ENCODE peak calls at places on chromosomes 4 and X, in four cellular contexts. G, C, K and F are unnamed samples.

GRCh38 chr4:152729466-152729865 is 49.7 kb upstream of the TMEM154 start:
- DNase-seq in K (peak; percentile 11), C (no peak), G (no peak), F (no peak)

GRCh38 chr4:4837921-4838601 is 21.4 kb upstream of the MSX1 start:
- DNase-seq in C (no peak), G (peak; percentile 36), K (peak; percentile 17), F (no peak)

GRCh38 chr4:144399927-144400326 is 246.0 kb upstream of the HHIP start:
- DNase-seq in C (no peak), K (peak; percentile 55), G (peak; percentile 96), F (peak; percentile 18)

GRCh38 chr4:74005528-74005927 is 7.1 kb upstream of the CXCL5 start:
- DNase-seq in K (no peak), C (no peak), G (no peak), F (no peak)

GRCh38 chrX:153781428-153782047 is 697 bp downstream of the SRPK3 start:
- DNase-seq in K (no peak), G (no peak), C (no peak), F (no peak)

GRCh38 chrX:96689951-96690350 is 5.3 kb downstream of the DIAPH2 start:
- DNase-seq in K (peak; percentile 47), C (no peak), G (no peak), F (no peak)

GRCh38 chrX:150100261-150100660 is 162.0 kb upstream of the EOLA2 start:
- DNase-seq in C (no peak), K (peak; percentile 24), G (no peak), F (peak; percentile 16)

GRCh38 chr4:176579233-176579632 is 213.5 kb downstream of the VEGFC start:
- DNase-seq in G (no peak), K (no peak), C (no peak), F (no peak)

GRCh38 chr4:169070071-169070894 is 60.2 kb upstream of the CBR4 start:
- DNase-seq in G (peak; percentile 91), K (peak; percentile 70), C (no peak), F (peak; percentile 85)

GRCh38 chrX:132955710-132956109 is 2.7 kb downstream of the HS6ST2 start:
- DNase-seq in G (no peak), K (no peak), C (peak; percentile 35), F (no peak)

GRCh38 chr4:6325791-6326290 is 56.2 kb downstream of the WFS1 start:
- DNase-seq in G (no peak), C (no peak), K (no peak), F (no peak)

GRCh38 chrX:125782184-125782583 is 383.9 kb downstream of the DCAF12L2 start:
- DNase-seq in K (no peak), C (no peak), G (no peak), F (no peak)

GRCh38 chrX:135340827-135341226 is 31.5 kb downstream of the ETDC start:
- DNase-seq in G (peak; percentile 28), C (peak; percentile 11), K (peak; percentile 65), F (no peak)

GRCh38 chrX:20139966-20140365 is 1.7 kb downstream of the EIF1AX start:
- DNase-seq in K (peak; percentile 59), C (no peak), G (peak; percentile 50), F (no peak)

GRCh38 chrX:8841911-8842310 is 40.7 kb upstream of the FAM9A start:
- DNase-seq in C (no peak), K (no peak), G (peak; percentile 68), F (no peak)

GRCh38 chrX:123961268-123962005 is at the start of gene STAG2:
- DNase-seq in G (peak; percentile 83), C (peak; percentile 83), K (peak; percentile 85), F (peak; percentile 58)

GRCh38 chrX:17442898-17443297 is 67.9 kb downstream of the NHS start:
- DNase-seq in G (peak; percentile 33), C (no peak), K (no peak), F (no peak)

GRCh38 chr4:4609622-4610334 is 67.9 kb upstream of the STX18 start:
- DNase-seq in G (no peak), K (no peak), C (no peak), F (no peak)

DNA sequence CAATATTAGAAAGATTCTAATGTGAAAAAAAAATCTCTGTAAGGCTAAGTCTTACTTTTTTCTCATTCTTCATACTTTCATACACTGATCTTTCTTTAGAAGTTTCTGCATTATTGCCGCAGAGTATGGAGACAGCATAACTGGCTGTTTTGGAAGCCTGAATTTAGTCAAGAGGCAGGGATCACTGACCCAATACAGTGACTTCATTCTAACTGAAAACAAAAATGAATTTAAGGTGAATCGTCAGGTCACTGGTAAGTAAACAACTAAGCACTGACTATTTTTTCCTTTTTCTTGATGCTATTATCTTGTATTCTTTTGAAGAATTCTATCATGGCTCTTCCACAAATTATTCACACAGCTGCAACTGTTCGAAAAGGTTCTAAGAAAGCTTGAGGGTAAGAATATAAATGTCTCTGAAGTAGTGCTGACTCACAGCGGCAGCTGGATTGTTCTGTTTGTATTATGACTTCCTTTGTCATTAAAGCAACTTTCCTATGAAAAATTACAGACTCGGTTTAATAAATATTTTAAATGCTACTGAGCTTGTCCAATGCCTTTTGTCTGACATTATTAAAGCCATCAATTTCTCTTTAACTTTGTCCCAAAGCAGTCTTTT is 609.3 kb downstream of the FSTL5 start:
- DNase-seq in C (no peak), G (peak; percentile 86), K (peak; percentile 70), F (no peak)
- H3K4me3 ChIP-seq in C (no peak overlapping the region), G (no peak overlapping the region), K (no peak overlapping the region), F (no peak overlapping the region)

GRCh38 chrX:24024819-24025740 is 1.9 kb downstream of the KLHL15 start:
- DNase-seq in G (peak; percentile 93), K (peak; percentile 89), C (peak; percentile 96), F (peak; percentile 52)
- TF ChIP-seq CTCF in G (no peak), K (peak; percentile 53), C (no peak), F (no peak)

GRCh38 chr4:14864967-14865366 is 137.3 kb upstream of the CPEB2 start:
- DNase-seq in G (no peak), C (no peak), K (no peak), F (no peak)

GRCh38 chr4:14863420-14864364 is 138.6 kb upstream of the CPEB2 start:
- DNase-seq in G (no peak), C (no peak), K (no peak), F (no peak)

GRCh38 chr4:14864365-14864762 is 137.9 kb upstream of the CPEB2 start:
- DNase-seq in K (no peak), G (no peak), C (peak; percentile 48), F (no peak)

GRCh38 chr4:14865804-14866203 is 136.5 kb upstream of the CPEB2 start:
- DNase-seq in K (no peak), C (no peak), G (no peak), F (no peak)

GRCh38 chr4:14862881-14863280 is 139.4 kb upstream of the CPEB2 start:
- DNase-seq in K (no peak), C (no peak), G (no peak), F (no peak)
- H3K4me3 ChIP-seq in K (no peak overlapping the region), C (no peak overlapping the region), G (no peak overlapping the region), F (peak overlapping the region; percentile 16)

GRCh38 chr4:142671516-142671915 is 174.6 kb downstream of the INPP4B start:
- DNase-seq in K (no peak), C (no peak), G (no peak), F (no peak)
- TF ChIP-seq CTCF in K (peak; percentile 11), C (peak; percentile 28), G (no peak), F (no peak)

DNA sequence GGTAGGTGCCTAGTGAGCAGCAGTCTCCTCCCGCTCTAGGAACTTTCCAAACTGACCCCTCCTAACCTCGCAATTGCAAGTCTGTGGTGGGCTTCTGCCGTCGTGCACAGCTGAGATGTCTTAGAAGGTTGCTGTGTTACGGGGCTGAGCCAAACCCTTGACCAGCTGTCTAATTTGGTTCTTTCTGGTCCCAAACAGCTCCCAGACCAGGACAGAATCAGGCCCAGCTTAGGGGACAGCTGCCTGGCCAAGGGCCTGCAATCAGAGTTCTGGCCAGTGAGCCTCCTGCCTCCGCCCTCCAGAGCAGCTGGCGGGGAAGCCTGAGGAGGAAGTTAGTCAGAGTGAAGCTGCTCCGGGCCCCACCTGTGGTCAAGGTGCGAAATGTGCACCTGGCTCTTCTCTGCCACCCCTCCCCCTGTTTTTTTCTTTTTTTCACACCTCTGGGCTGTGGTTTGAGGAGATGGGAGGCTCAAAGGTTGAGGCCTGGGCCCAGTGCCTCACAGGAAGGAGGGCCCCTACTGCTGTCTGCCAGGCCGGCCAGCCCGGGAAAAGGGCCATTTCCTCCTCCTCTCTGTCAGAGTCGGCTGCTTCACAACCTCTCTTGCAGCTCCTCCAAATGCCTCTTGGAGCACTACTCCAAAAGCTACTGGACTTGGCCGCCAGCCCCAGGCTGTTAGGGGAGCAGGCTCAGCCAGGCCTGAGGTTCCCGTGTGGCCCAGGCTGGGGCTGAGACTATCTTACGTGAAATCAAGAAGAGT is 4.2 kb upstream of the CXCR3 start:
- DNase-seq in K (peak; percentile 57), C (peak; percentile 64), G (peak; percentile 38), F (no peak)
- H3K4me3 ChIP-seq in K (no peak overlapping the region), C (no peak overlapping the region), G (no peak overlapping the region), F (no peak overlapping the region)

GRCh38 chrX:46381630-46382029 is 163.6 kb downstream of the ZNF674 start:
- DNase-seq in G (no peak), C (peak; percentile 25), K (peak; percentile 17), F (no peak)
- TF ChIP-seq CTCF in G (peak; percentile 57), C (peak; percentile 44), K (peak; percentile 40), F (peak; percentile 49)